ENCODE peak calls at places on chromosomes 6 and 20, in six cellular contexts. O is fibroblast of lung, X is neural progenitor cell, R is GM23338, V is HCT116, Z is mammary epithelial cell. M is an unnamed sample.

GRCh38 chr6:17276766-17277165 is 4.4 kb upstream of the RBM24 start:
- DNase-seq in O (no peak), X (no peak), R (no peak), V (no peak), Z (no peak), M (no peak)

GRCh38 chr20:50026746-50027575 is 44.2 kb downstream of the SNAI1 start:
- DNase-seq in O (no peak), X (peak), R (no peak), V (no peak), Z (no peak), M (no peak)

GRCh38 chr6:158686791-158687381 is 37.0 kb downstream of the SYTL3 start:
- DNase-seq in O (no peak), X (no peak), R (no peak), V (no peak), Z (no peak), M (no peak)

GRCh38 chr20:52031574-52032303 is 159.8 kb downstream of the ZFP64 start:
- DNase-seq in O (peak), X (no peak), R (peak), V (no peak), Z (no peak), M (peak)

GRCh38 chr6:35209081-35209480 is 4.7 kb upstream of the SCUBE3 start:
- DNase-seq in O (no peak), X (no peak), R (no peak), V (no peak), Z (no peak), M (no peak)

GRCh38 chr6:90835584-90836212 is 248.8 kb upstream of the MAP3K7 start:
- DNase-seq in O (no peak), X (no peak), R (no peak), V (no peak), Z (no peak), M (no peak)

GRCh38 chr6:11744753-11745152 is 33.9 kb downstream of the ADTRP start:
- DNase-seq in O (peak), X (no peak), R (no peak), V (no peak), Z (no peak), M (peak)

GRCh38 chr20:50690979-50691584 is at the start of gene RIPOR3:
- DNase-seq in O (no peak), X (peak), R (peak), V (no peak), Z (no peak), M (peak)

GRCh38 chr6:134175532-134176282 is 123.3 kb upstream of the SLC2A12 start:
- DNase-seq in O (peak), X (peak), R (peak), V (peak), Z (peak), M (peak)

GRCh38 chr6:156630613-156631302 is 146.4 kb upstream of the ARID1B start:
- DNase-seq in O (no peak), X (no peak), R (peak), V (no peak), Z (no peak), M (no peak)

GRCh38 chr20:17856837-17857605 is 111.6 kb downstream of the SNX5 start:
- DNase-seq in O (no peak), X (no peak), R (no peak), V (no peak), Z (no peak), M (no peak)

GRCh38 chr6:30071858-30072257 is 3.7 kb downstream of the RNF39 start:
- DNase-seq in O (no peak), X (no peak), R (no peak), V (no peak), Z (no peak), M (no peak)

DNA sequence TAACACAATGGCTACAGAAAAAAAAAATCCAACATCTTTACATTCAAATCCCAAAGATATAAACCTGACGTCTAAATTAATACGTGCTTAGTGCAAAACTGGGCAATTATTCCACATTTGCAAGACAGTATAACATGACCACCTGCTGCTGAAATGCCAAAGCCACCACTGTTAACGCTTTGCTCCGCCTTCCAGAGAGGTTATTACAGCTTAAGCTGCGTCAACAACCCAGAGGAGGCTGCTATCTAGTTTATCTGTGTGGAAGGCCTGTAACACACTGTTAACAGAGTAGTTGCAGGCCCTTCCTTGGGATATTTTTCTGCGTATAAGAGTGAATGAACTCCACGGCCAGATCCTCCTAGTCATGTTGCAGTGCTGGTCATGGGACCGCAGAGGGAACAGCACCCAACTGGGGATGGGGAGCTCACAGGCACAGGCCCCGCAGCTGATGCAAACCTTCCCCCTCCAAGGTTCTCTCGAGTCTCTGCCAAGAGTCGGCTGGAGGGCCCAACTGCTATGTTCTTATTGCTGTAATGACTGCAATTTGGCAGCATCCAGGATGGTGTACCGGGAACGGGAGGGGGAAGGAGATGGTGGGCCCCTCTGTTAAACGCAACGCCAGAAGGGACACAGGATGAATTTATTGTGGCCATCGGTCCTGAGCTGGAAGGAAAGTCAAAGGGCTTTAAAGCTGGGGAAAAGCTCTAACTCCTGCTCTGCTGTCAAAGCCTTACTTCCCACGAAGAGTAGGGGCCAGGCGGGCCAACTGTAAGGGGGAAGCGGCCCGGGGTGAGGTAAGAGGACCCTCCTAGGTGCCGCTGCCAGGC is 971 bp upstream of the NCOA7 start:
- DNase-seq in O (peak), X (peak), R (peak), V (no peak), Z (peak), M (peak)
- TF ChIP-seq EZH2 in O (no peak), X (peak), R (no peak), V (no peak), Z (no peak), M (no peak)

GRCh38 chr6:111838749-111839484 is 34.3 kb downstream of the FYN start:
- DNase-seq in O (no peak), X (no peak), R (no peak), V (no peak), Z (no peak), M (no peak)
- TF ChIP-seq EZH2 in O (no peak), X (no peak), R (no peak), V (no peak), Z (no peak), M (no peak)

DNA sequence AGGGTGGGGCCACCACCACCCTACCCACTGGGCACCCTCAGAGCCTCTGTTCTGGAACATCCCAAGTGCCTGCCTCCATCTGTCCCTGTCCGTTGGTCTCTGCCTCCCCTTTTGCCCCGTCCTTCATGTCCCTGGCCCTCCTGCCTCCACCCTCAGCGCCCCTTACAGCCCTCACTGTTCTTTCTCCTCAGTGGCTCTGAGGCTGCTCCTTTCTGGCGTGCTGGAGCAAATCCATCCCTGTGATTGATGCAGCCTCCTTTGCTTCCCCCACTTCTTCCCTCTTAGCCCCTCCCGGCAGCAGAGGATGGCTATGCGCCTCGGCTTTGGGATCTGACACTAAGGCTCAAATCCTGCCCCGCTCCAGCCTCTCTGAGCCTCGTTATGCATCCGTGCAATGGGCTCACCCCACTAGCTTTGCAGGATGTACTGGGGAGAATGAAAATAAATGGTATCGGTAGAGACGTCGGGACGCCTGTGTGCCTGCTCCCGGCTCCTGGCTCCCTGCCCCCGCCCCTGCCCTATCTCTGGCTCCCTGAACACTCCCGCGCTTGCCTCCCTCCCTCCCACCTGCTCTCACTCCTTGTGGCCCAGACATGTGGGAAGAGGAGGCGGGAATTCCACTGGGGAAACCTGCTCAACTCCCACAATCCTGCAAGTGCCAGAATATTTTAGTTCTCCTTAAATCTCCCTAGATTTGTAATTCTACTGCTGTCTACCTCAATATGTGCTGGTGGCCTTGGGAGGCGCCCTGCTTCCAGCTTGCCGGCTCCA is 13.1 kb downstream of the VSTM2L start:
- DNase-seq in O (no peak), X (peak), R (peak), V (no peak), Z (no peak), M (peak)
- TF ChIP-seq EZH2 in O (peak), X (no peak), R (no peak), V (no peak), Z (peak), M (no peak)

GRCh38 chr6:50714487-50715379 is 1.4 kb downstream of the TFAP2D start:
- DNase-seq in O (no peak), X (peak), R (peak), V (no peak), Z (no peak), M (no peak)
- TF ChIP-seq EZH2 in O (no peak), X (peak), R (peak), V (no peak), Z (peak), M (peak)

GRCh38 chr20:57429579-57430202 is 38.5 kb downstream of the RBM38 start:
- DNase-seq in O (no peak), X (no peak), R (no peak), V (peak), Z (peak), M (no peak)
- TF ChIP-seq EZH2 in O (no peak), X (no peak), R (no peak), V (no peak), Z (no peak), M (no peak)

GRCh38 chr20:62366370-62367135 is 559 bp downstream of the LAMA5 start:
- DNase-seq in O (no peak), X (peak), R (peak), V (no peak), Z (no peak), M (no peak)
- TF ChIP-seq EZH2 in O (peak), X (no peak), R (no peak), V (no peak), Z (no peak), M (no peak)

M was measured in A673.